ENCODE peak calls at places on chromosomes 5 and 9, in seven cellular contexts. One of them, this sample, is unnamed.

GRCh38 chr9:2166219-2166618 is 151.1 kb downstream of the SMARCA2 start:
- DNase-seq in CD8-positive, alpha-beta T cell: no peak
- DNase-seq in ovary: no peak
- DNase-seq in progenitor cell of endocrine pancreas: no peak
- DNase-seq in GM06990: no peak
- DNase-seq in RWPE1: no peak
- DNase-seq in GM13977: no peak
- DNase-seq in this sample: no peak

GRCh38 chr5:170985486-170985885 is 123.7 kb downstream of the RANBP17 start:
- DNase-seq in CD8-positive, alpha-beta T cell: no peak
- DNase-seq in GM13977: no peak
- DNase-seq in progenitor cell of endocrine pancreas: no peak
- DNase-seq in ovary: no peak
- DNase-seq in GM06990: no peak
- DNase-seq in RWPE1: no peak
- DNase-seq in this sample: no peak

GRCh38 chr5:94010814-94011213 is 269.4 kb upstream of the POU5F2 start:
- DNase-seq in GM06990: no peak
- DNase-seq in RWPE1: no peak
- DNase-seq in GM13977: no peak
- DNase-seq in CD8-positive, alpha-beta T cell: no peak
- DNase-seq in ovary: no peak
- DNase-seq in progenitor cell of endocrine pancreas: no peak
- DNase-seq in this sample: no peak

GRCh38 chr5:10479226-10479721 is 37.6 kb downstream of the ROPN1L start:
- DNase-seq in GM13977: no peak
- DNase-seq in progenitor cell of endocrine pancreas: no peak
- DNase-seq in ovary: no peak
- DNase-seq in RWPE1: peak; percentile 97
- DNase-seq in CD8-positive, alpha-beta T cell: no peak
- DNase-seq in GM06990: no peak
- DNase-seq in this sample: no peak

GRCh38 chr5:96664669-96665068 is 2.5 kb downstream of the CAST start:
- DNase-seq in progenitor cell of endocrine pancreas: no peak
- DNase-seq in CD8-positive, alpha-beta T cell: no peak
- DNase-seq in GM06990: no peak
- DNase-seq in GM13977: no peak
- DNase-seq in RWPE1: no peak
- DNase-seq in ovary: no peak
- DNase-seq in this sample: no peak

GRCh38 chr9:114266969-114267368 is 55.9 kb upstream of the ORM1 start:
- DNase-seq in RWPE1: no peak
- DNase-seq in ovary: no peak
- DNase-seq in progenitor cell of endocrine pancreas: no peak
- DNase-seq in GM13977: no peak
- DNase-seq in CD8-positive, alpha-beta T cell: no peak
- DNase-seq in GM06990: no peak
- DNase-seq in this sample: no peak

GRCh38 chr9:35675732-35676392 is 2.1 kb downstream of the CA9 start:
- DNase-seq in GM13977: peak; percentile 74
- DNase-seq in RWPE1: no peak
- DNase-seq in GM06990: no peak
- DNase-seq in progenitor cell of endocrine pancreas: peak; percentile 86
- DNase-seq in ovary: peak; percentile 71
- DNase-seq in CD8-positive, alpha-beta T cell: peak; percentile 43
- DNase-seq in this sample: peak; percentile 47

GRCh38 chr5:68348447-68349222 is 133.1 kb downstream of the PIK3R1 start:
- DNase-seq in GM13977: no peak
- DNase-seq in ovary: no peak
- DNase-seq in CD8-positive, alpha-beta T cell: no peak
- DNase-seq in progenitor cell of endocrine pancreas: no peak
- DNase-seq in GM06990: no peak
- DNase-seq in RWPE1: no peak
- DNase-seq in this sample: no peak

GRCh38 chr5:176654856-176655255 is 7.6 kb downstream of the TSPAN17 start:
- DNase-seq in progenitor cell of endocrine pancreas: no peak
- DNase-seq in CD8-positive, alpha-beta T cell: no peak
- DNase-seq in GM06990: no peak
- DNase-seq in RWPE1: no peak
- DNase-seq in GM13977: no peak
- DNase-seq in ovary: no peak
- DNase-seq in this sample: no peak

GRCh38 chr5:113606298-113607134 is 93.0 kb downstream of the YTHDC2 start:
- DNase-seq in GM06990: no peak
- DNase-seq in progenitor cell of endocrine pancreas: peak; percentile 41
- DNase-seq in RWPE1: peak; percentile 77
- DNase-seq in ovary: peak; percentile 51
- DNase-seq in GM13977: peak; percentile 26
- DNase-seq in CD8-positive, alpha-beta T cell: peak; percentile 41
- DNase-seq in this sample: no peak

GRCh38 chr5:93874080-93874479 is 132.7 kb upstream of the POU5F2 start:
- DNase-seq in progenitor cell of endocrine pancreas: no peak
- DNase-seq in GM06990: no peak
- DNase-seq in ovary: no peak
- DNase-seq in RWPE1: no peak
- DNase-seq in CD8-positive, alpha-beta T cell: no peak
- DNase-seq in GM13977: no peak
- DNase-seq in this sample: no peak

GRCh38 chr5:124365491-124365890 is 380.9 kb downstream of the ZNF608 start:
- DNase-seq in progenitor cell of endocrine pancreas: no peak
- DNase-seq in ovary: no peak
- DNase-seq in GM13977: no peak
- DNase-seq in GM06990: no peak
- DNase-seq in RWPE1: no peak
- DNase-seq in CD8-positive, alpha-beta T cell: no peak
- DNase-seq in this sample: no peak

GRCh38 chr9:128716581-128717254 is 7.2 kb downstream of the ZDHHC12 start:
- DNase-seq in RWPE1: no peak
- DNase-seq in CD8-positive, alpha-beta T cell: no peak
- DNase-seq in GM06990: no peak
- DNase-seq in progenitor cell of endocrine pancreas: no peak
- DNase-seq in ovary: no peak
- DNase-seq in GM13977: no peak
- DNase-seq in this sample: no peak

GRCh38 chr5:57955506-57955905 is 472.9 kb upstream of the ACTBL2 start:
- DNase-seq in GM13977: no peak
- DNase-seq in ovary: no peak
- DNase-seq in CD8-positive, alpha-beta T cell: no peak
- DNase-seq in RWPE1: no peak
- DNase-seq in progenitor cell of endocrine pancreas: no peak
- DNase-seq in GM06990: no peak
- DNase-seq in this sample: no peak

GRCh38 chr9:134405527-134405926 is 79.3 kb downstream of the RXRA start:
- DNase-seq in CD8-positive, alpha-beta T cell: no peak
- DNase-seq in progenitor cell of endocrine pancreas: no peak
- DNase-seq in GM06990: peak; percentile 47
- DNase-seq in GM13977: no peak
- DNase-seq in ovary: no peak
- DNase-seq in RWPE1: no peak
- DNase-seq in this sample: no peak

GRCh38 chr5:120657083-120657482 is 193.0 kb downstream of the PRR16 start:
- DNase-seq in GM06990: no peak
- DNase-seq in GM13977: no peak
- DNase-seq in ovary: no peak
- DNase-seq in CD8-positive, alpha-beta T cell: no peak
- DNase-seq in RWPE1: no peak
- DNase-seq in progenitor cell of endocrine pancreas: no peak
- DNase-seq in this sample: no peak

DNA sequence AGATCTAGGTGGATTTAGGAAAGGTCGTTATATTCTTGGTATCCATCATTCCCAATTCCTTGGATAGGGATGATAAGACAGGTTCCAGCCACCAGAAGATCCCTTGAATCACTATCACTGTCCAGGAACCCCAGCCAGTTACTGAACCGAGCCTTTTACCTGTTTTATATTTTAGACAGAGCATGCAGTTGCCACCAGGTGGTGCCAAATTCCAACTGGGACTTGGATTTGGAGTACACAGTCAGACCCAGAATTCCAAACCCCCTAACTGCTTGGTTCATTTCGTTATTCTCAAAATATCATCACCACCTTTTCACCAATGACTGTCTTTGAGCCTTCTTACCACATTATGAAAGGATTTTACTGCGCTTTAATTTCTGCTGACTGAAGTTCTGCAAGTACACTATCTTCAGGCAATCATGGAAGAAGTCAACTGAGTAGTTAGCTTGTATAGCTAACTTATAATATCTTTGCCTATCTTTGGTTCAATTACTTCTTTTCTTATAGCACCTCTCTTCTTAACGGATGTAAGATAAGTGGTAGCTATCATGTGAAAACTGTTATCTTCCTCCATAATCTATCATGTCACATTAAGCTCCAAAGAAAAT is 191.8 kb downstream of the PRR16 start:
- DNase-seq in CD8-positive, alpha-beta T cell: no peak
- DNase-seq in GM06990: no peak
- DNase-seq in progenitor cell of endocrine pancreas: peak; percentile 29
- DNase-seq in ovary: no peak
- DNase-seq in GM13977: no peak
- DNase-seq in RWPE1: peak; percentile 20
- DNase-seq in this sample: no peak
- TF ChIP-seq CTCF in CD8-positive, alpha-beta T cell: no peak
- TF ChIP-seq CTCF in GM06990: peak; percentile 61
- TF ChIP-seq CTCF in progenitor cell of endocrine pancreas: peak; percentile 87
- TF ChIP-seq CTCF in ovary: no peak
- TF ChIP-seq CTCF in GM13977: peak; percentile 69
- TF ChIP-seq CTCF in RWPE1: peak; percentile 74
- TF ChIP-seq CTCF in this sample: no peak

DNA sequence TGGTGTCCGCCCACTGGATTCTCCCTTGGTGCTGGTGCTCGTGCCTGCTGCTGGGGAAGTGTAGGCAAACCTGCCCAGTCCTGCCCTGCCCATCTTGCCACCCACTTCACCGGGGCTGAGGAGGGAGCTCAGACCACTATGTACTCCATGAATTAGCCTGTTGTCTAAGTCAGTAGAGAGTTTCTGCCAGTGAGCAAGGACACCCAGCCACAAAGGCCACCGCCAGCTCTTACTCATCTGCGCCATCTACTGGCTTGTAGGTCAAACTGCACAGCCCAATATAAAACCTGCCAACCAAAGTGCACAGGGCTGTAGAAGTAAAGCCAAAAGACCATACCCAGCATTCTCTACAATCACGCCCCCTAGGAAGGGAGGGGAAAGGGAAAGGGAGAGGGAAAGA is 102.3 kb downstream of the GLIS3 start:
- DNase-seq in CD8-positive, alpha-beta T cell: no peak
- DNase-seq in GM13977: peak; percentile 17
- DNase-seq in GM06990: peak; percentile 6
- DNase-seq in RWPE1: no peak
- DNase-seq in progenitor cell of endocrine pancreas: no peak
- DNase-seq in ovary: no peak
- DNase-seq in this sample: no peak
- TF ChIP-seq CTCF in CD8-positive, alpha-beta T cell: no peak
- TF ChIP-seq CTCF in GM13977: peak; percentile 45
- TF ChIP-seq CTCF in GM06990: peak; percentile 43
- TF ChIP-seq CTCF in RWPE1: peak; percentile 33
- TF ChIP-seq CTCF in progenitor cell of endocrine pancreas: peak; percentile 30
- TF ChIP-seq CTCF in ovary: no peak
- TF ChIP-seq CTCF in this sample: no peak

GRCh38 chr9:98576354-98576753 is 132.4 kb downstream of the GABBR2 start:
- DNase-seq in CD8-positive, alpha-beta T cell: no peak
- DNase-seq in GM06990: no peak
- DNase-seq in RWPE1: no peak
- DNase-seq in progenitor cell of endocrine pancreas: no peak
- DNase-seq in ovary: no peak
- DNase-seq in GM13977: no peak
- DNase-seq in this sample: no peak

GRCh38 chr9:98576859-98577258 is 131.9 kb downstream of the GABBR2 start:
- DNase-seq in ovary: no peak
- DNase-seq in CD8-positive, alpha-beta T cell: no peak
- DNase-seq in progenitor cell of endocrine pancreas: no peak
- DNase-seq in GM13977: no peak
- DNase-seq in GM06990: no peak
- DNase-seq in RWPE1: no peak
- DNase-seq in this sample: no peak

GRCh38 chr9:98577446-98577845 is 131.3 kb downstream of the GABBR2 start:
- DNase-seq in RWPE1: no peak
- DNase-seq in GM06990: no peak
- DNase-seq in ovary: no peak
- DNase-seq in GM13977: no peak
- DNase-seq in CD8-positive, alpha-beta T cell: no peak
- DNase-seq in progenitor cell of endocrine pancreas: no peak
- DNase-seq in this sample: no peak

GRCh38 chr9:98580956-98581355 is 127.8 kb downstream of the GABBR2 start:
- DNase-seq in CD8-positive, alpha-beta T cell: no peak
- DNase-seq in ovary: no peak
- DNase-seq in GM13977: no peak
- DNase-seq in GM06990: no peak
- DNase-seq in progenitor cell of endocrine pancreas: no peak
- DNase-seq in RWPE1: no peak
- DNase-seq in this sample: no peak

DNA sequence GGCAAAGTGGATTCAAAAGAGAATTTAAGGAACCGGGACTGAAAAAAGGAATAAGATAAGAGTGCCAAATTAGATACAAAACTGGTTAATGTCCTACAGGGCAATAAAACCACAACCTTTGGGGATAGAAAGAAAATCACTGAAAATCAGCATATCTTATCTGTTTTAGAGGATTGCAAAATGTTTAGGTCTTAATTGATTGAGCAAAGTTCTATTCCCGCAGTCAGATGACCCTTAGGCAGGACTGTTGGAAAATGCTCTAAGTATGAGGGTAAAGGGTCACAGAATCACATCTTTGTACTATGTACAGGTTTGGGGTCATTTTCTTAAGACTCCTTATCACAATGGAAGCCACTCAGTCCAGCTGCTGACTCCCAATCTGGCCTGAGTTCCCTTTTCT is 129.0 kb downstream of the GABBR2 start:
- DNase-seq in GM13977: no peak
- DNase-seq in RWPE1: no peak
- DNase-seq in GM06990: no peak
- DNase-seq in CD8-positive, alpha-beta T cell: no peak
- DNase-seq in ovary: no peak
- DNase-seq in progenitor cell of endocrine pancreas: no peak
- DNase-seq in this sample: no peak
- TF ChIP-seq CTCF in GM13977: no peak
- TF ChIP-seq CTCF in RWPE1: no peak
- TF ChIP-seq CTCF in GM06990: no peak
- TF ChIP-seq CTCF in CD8-positive, alpha-beta T cell: no peak
- TF ChIP-seq CTCF in ovary: no peak
- TF ChIP-seq CTCF in progenitor cell of endocrine pancreas: no peak
- TF ChIP-seq CTCF in this sample: no peak

GRCh38 chr5:179270581-179271300 is 74.5 kb downstream of the ADAMTS2 start:
- DNase-seq in GM06990: no peak
- DNase-seq in GM13977: no peak
- DNase-seq in CD8-positive, alpha-beta T cell: peak; percentile 0
- DNase-seq in ovary: peak; percentile 88
- DNase-seq in progenitor cell of endocrine pancreas: no peak
- DNase-seq in RWPE1: no peak
- DNase-seq in this sample: peak; percentile 9

GRCh38 chr5:179272326-179273073 is 72.8 kb downstream of the ADAMTS2 start:
- DNase-seq in ovary: peak; percentile 54
- DNase-seq in progenitor cell of endocrine pancreas: no peak
- DNase-seq in RWPE1: no peak
- DNase-seq in GM06990: no peak
- DNase-seq in CD8-positive, alpha-beta T cell: no peak
- DNase-seq in GM13977: no peak
- DNase-seq in this sample: no peak

GRCh38 chr5:179273074-179273435 is 72.2 kb downstream of the ADAMTS2 start:
- DNase-seq in ovary: no peak
- DNase-seq in progenitor cell of endocrine pancreas: no peak
- DNase-seq in GM06990: no peak
- DNase-seq in CD8-positive, alpha-beta T cell: no peak
- DNase-seq in RWPE1: no peak
- DNase-seq in GM13977: no peak
- DNase-seq in this sample: no peak

GRCh38 chr5:179271301-179271650 is 74.0 kb downstream of the ADAMTS2 start:
- DNase-seq in GM13977: no peak
- DNase-seq in ovary: no peak
- DNase-seq in progenitor cell of endocrine pancreas: no peak
- DNase-seq in RWPE1: no peak
- DNase-seq in GM06990: no peak
- DNase-seq in CD8-positive, alpha-beta T cell: no peak
- DNase-seq in this sample: no peak

GRCh38 chr5:179271821-179272325 is 73.4 kb downstream of the ADAMTS2 start:
- DNase-seq in GM13977: no peak
- DNase-seq in GM06990: no peak
- DNase-seq in ovary: peak; percentile 44
- DNase-seq in progenitor cell of endocrine pancreas: no peak
- DNase-seq in CD8-positive, alpha-beta T cell: no peak
- DNase-seq in RWPE1: no peak
- DNase-seq in this sample: no peak
- TF ChIP-seq CTCF in GM13977: no peak
- TF ChIP-seq CTCF in GM06990: no peak
- TF ChIP-seq CTCF in ovary: no peak
- TF ChIP-seq CTCF in progenitor cell of endocrine pancreas: no peak
- TF ChIP-seq CTCF in CD8-positive, alpha-beta T cell: no peak
- TF ChIP-seq CTCF in RWPE1: no peak
- TF ChIP-seq CTCF in this sample: no peak

This sample was measured in activated B cell treated with CpG ODN at 0.5 μM for 24 hours.